ENCODE peak calls at places on chromosome 22, in ten cellular contexts. L is lower lobe of right lung; C is spleen; Y is transverse colon; E is neural progenitor cell; O is SK-N-SH; A is right lobe of liver; T is effector memory CD4-positive, alpha-beta T cell; Z is mesenchymal stem cell; B is IMR-90. X is an unnamed sample. For H3K9me3, the result is how much of the 10 kb centered on the place peaks cover.

GRCh38 chr22:27228771-27229170 is 571.4 kb downstream of the MIAT start:
- DNase-seq in L (no peak), C (no peak), Y (no peak), E (no peak), O (no peak), A (no peak), T (no peak), Z (no peak), B (no peak), X (no peak)

GRCh38 chr22:27223317-27224177 is 566.2 kb downstream of the MIAT start:
- DNase-seq in L (no peak), C (peak), Y (no peak), E (no peak), O (no peak), A (no peak), T (no peak), Z (peak), B (peak), X (no peak)

GRCh38 chr22:50581950-50582561 is 593 bp downstream of the CHKB start:
- DNase-seq in L (no peak), C (no peak), Y (peak), E (no peak), O (no peak), A (no peak), T (no peak), Z (peak), B (no peak), X (no peak)

GRCh38 chr22:45246060-45246985 is 5.6 kb upstream of the KIAA0930 start:
- DNase-seq in L (no peak), C (no peak), Y (peak), E (no peak), O (peak), A (peak), T (no peak), Z (peak), B (peak), X (no peak)

GRCh38 chr22:36385491-36386350 is 2.0 kb downstream of the MYH9 start:
- DNase-seq in L (peak), C (peak), Y (peak), E (peak), O (no peak), A (peak), T (peak), Z (peak), B (no peak), X (peak)

GRCh38 chr22:45225732-45226560 is 14.7 kb downstream of the KIAA0930 start:
- DNase-seq in L (peak), C (peak), Y (peak), E (no peak), O (no peak), A (peak), T (no peak), Z (peak), B (peak), X (peak)

GRCh38 chr22:37176464-37177061 is 11.5 kb downstream of the C1QTNF6 start:
- DNase-seq in L (peak), C (peak), Y (peak), E (no peak), O (peak), A (peak), T (no peak), Z (peak), B (peak), X (peak)

GRCh38 chr22:36743591-36744412 is 32.1 kb downstream of the IFT27 start:
- DNase-seq in L (no peak), C (no peak), Y (no peak), E (no peak), O (peak), A (no peak), T (no peak), Z (no peak), B (no peak), X (no peak)

GRCh38 chr22:32324505-32325415 is 32.9 kb upstream of the RFPL3 start:
- DNase-seq in L (no peak), C (peak), Y (no peak), E (no peak), O (no peak), A (no peak), T (no peak), Z (no peak), B (no peak), X (no peak)

GRCh38 chr22:34427436-34427835 is 507.2 kb upstream of the LARGE1 start:
- DNase-seq in L (no peak), C (no peak), Y (no peak), E (no peak), O (no peak), A (no peak), T (no peak), Z (no peak), B (no peak), X (no peak)

GRCh38 chr22:31637375-31637937 is 24.6 kb downstream of the PISD start:
- DNase-seq in L (peak), C (peak), Y (no peak), E (no peak), O (no peak), A (no peak), T (no peak), Z (no peak), B (no peak), X (no peak)

GRCh38 chr22:46068908-46069481 is 81.3 kb upstream of the PPARA start:
- DNase-seq in L (peak), C (peak), Y (peak), E (no peak), O (no peak), A (peak), T (no peak), Z (peak), B (peak), X (peak)

DNA sequence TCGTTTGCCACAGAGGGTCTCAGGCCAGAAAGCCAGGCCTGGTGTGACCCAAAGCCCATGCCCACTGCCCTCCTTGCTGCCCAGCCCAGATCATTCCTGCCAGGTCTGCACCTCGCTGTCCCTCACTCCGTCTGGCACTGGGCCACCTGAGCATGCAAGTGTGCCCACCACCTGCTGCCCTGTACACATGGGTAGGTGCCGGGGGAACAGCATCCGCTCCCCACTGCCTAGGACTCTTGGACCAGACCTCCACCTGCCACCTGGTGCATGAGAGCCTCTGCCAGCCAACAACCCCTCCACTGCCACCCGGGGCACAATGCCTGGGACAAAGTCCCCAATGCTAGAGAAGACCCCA is 12.5 kb downstream of the MGAT3 start:
- DNase-seq in L (no peak), C (no peak), Y (no peak), E (no peak), O (no peak), A (no peak), T (no peak), Z (no peak), B (no peak), X (no peak)
- H3K4me3 ChIP-seq in L (no peak), C (no peak), Y (no peak), E (no peak), O (no peak), A (no peak), T (no peak), Z (no peak), B (no peak), X (no peak)

GRCh38 chr22:47550524-47551437 is 788.3 kb downstream of the TBC1D22A start:
- DNase-seq in L (no peak), C (no peak), Y (no peak), E (no peak), O (no peak), A (no peak), T (no peak), Z (no peak), B (no peak), X (no peak)
- H3K9me3 ChIP-seq in L (under half), C (under half), Y (under half), E (under half), O (under half), A (under half), T (under half), Z (under half), B (under half), X (under half)

GRCh38 chr22:23035557-23036277 is 34.6 kb upstream of the GNAZ start:
- DNase-seq in L (no peak), C (peak), Y (no peak), E (no peak), O (no peak), A (no peak), T (no peak), Z (no peak), B (no peak), X (no peak)

GRCh38 chr22:23034621-23035556 is 35.4 kb upstream of the GNAZ start:
- DNase-seq in L (no peak), C (no peak), Y (no peak), E (no peak), O (no peak), A (no peak), T (no peak), Z (no peak), B (no peak), X (no peak)

GRCh38 chr22:23031795-23032194 is 38.5 kb upstream of the GNAZ start:
- DNase-seq in L (no peak), C (no peak), Y (no peak), E (no peak), O (no peak), A (no peak), T (no peak), Z (no peak), B (no peak), X (no peak)

GRCh38 chr22:23032681-23033080 is 37.6 kb upstream of the GNAZ start:
- DNase-seq in L (no peak), C (no peak), Y (no peak), E (no peak), O (no peak), A (no peak), T (no peak), Z (no peak), B (no peak), X (no peak)

GRCh38 chr22:23033116-23033905 is 37.0 kb upstream of the GNAZ start:
- DNase-seq in L (no peak), C (no peak), Y (no peak), E (no peak), O (no peak), A (no peak), T (no peak), Z (no peak), B (no peak), X (no peak)
- H3K4me3 ChIP-seq in L (no peak), C (no peak), Y (no peak), E (no peak), O (no peak), A (no peak), T (no peak), Z (no peak), B (no peak), X (no peak)

DNA sequence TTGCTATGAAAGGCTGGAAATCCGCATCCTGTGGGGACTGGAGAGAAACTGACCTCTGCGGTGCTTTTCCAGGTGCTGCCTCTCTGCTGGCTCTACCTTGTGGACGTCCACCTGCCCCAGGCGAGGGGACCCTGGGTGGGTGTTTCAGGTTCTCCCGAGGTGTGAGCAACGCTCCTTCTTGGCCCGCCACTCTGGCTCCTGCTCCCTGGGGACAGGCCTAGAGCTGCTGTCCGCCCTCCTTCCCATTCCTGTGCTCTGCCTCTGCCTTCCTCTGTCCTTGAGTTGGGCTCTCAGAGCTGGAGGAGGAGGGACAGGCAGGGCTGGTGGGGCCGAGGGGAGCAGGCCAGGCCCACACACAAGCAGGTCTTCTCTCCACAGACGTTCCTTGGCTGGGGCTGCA is 1115.1 kb downstream of the BRD1 start:
- DNase-seq in L (no peak), C (peak), Y (no peak), E (no peak), O (no peak), A (no peak), T (no peak), Z (no peak), B (no peak), X (no peak)
- H3K9me3 ChIP-seq in L (under half), C (under half), Y (under half), E (under half), O (under half), A (under half), T (under half), Z (under half), B (half or more), X (under half)

DNA sequence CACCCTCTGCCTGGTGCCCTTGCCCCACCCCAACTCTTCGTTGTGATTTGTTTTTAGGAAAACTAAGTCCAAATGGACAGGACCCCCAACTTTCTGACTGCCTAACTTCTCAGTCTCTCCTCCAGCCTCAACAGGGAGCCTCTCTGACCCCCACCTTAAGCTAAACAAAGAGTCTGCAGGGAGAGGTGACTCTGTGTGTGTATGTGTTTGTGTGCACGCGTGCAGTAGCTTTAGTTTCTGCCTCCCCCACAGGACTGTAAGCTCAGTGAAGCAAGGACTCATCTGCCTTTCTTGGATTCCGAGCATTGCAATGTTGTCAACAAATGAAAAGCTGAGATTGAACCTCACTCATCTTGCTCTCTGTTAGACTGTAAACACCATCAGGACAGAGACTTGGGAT is 7.9 kb downstream of the SNAP29 start:
- DNase-seq in L (no peak), C (no peak), Y (no peak), E (no peak), O (no peak), A (no peak), T (no peak), Z (no peak), B (peak), X (no peak)
- H3K4me3 ChIP-seq in L (no peak), C (no peak), Y (no peak), E (no peak), O (no peak), A (peak), T (no peak), Z (no peak), B (no peak), X (no peak)

GRCh38 chr22:48748113-48748859 is 1079.4 kb downstream of the BRD1 start:
- DNase-seq in L (no peak), C (peak), Y (no peak), E (no peak), O (no peak), A (no peak), T (no peak), Z (no peak), B (no peak), X (no peak)
- H3K9me3 ChIP-seq in L (under half), C (under half), Y (under half), E (under half), O (under half), A (under half), T (under half), Z (under half), B (half or more), X (under half)

GRCh38 chr22:28883917-28884753 is 763 bp downstream of the ZNRF3 start:
- DNase-seq in L (peak), C (peak), Y (peak), E (peak), O (peak), A (peak), T (peak), Z (peak), B (peak), X (peak)
- H3K4me3 ChIP-seq in L (peak), C (peak), Y (peak), E (peak), O (peak), A (peak), T (peak), Z (peak), B (peak), X (peak)

DNA sequence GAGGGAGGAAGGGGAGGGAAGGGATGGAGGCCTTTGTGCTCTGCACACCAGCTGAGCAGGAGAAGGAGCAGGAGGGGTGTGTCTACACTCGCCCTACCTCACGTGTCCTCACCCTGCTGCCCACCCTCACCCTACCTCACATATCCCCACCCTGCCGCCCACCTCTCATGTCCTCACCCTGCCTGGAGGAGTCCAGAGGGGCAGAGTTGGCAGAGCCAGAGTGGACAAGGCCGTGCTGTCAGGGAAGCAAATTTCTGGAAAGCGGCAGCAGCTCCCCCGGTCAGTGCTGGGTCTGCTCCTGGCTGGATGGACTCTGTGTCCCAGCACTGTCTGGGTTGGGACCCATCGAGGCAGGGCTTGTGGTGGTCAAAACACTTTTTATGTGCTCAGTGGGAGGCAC is 799.6 kb downstream of the BRD1 start:
- DNase-seq in L (peak), C (no peak), Y (no peak), E (no peak), O (no peak), A (no peak), T (no peak), Z (no peak), B (no peak), X (no peak)
- H3K9me3 ChIP-seq in L (under half), C (under half), Y (under half), E (under half), O (under half), A (under half), T (under half), Z (under half), B (half or more), X (under half)

GRCh38 chr22:41746563-41747400 is 47.5 kb downstream of the MEI1 start:
- DNase-seq in L (peak), C (peak), Y (peak), E (peak), O (peak), A (peak), T (peak), Z (peak), B (peak), X (peak)
- H3K4me3 ChIP-seq in L (no peak), C (no peak), Y (no peak), E (no peak), O (no peak), A (no peak), T (no peak), Z (no peak), B (no peak), X (no peak)

X was measured in right cardiac atrium.